ENCODE peak calls at places on chromosomes 7 and 10, in eight cellular contexts. E is lung; P is GM12878; H is naive thymus-derived CD4-positive, alpha-beta T cell; T is AG04449; K is brain microvascular endothelial cell; C is uterus; U is skeletal muscle cell. D is an unnamed sample.

GRCh38 chr7:84704380-84704779 is 482.5 kb downstream of the SEMA3D start:
- DNase-seq in C (no peak), P (no peak), E (no peak), U (no peak), T (no peak), K (no peak), H (no peak), D (no peak)

GRCh38 chr10:17344206-17344605 is 110.2 kb downstream of the ST8SIA6 start:
- DNase-seq in T (no peak), U (no peak), H (no peak), P (no peak), E (no peak), K (no peak), C (no peak), D (no peak)

GRCh38 chr7:149474309-149475120 is 13.7 kb upstream of the ZNF777 start:
- DNase-seq in E (no peak), C (no peak), T (no peak), K (no peak), U (no peak), P (no peak), H (no peak), D (no peak)

GRCh38 chr10:29948971-29949370 is 110.4 kb downstream of the JCAD start:
- DNase-seq in H (no peak), U (no peak), T (no peak), C (no peak), P (no peak), E (no peak), K (peak), D (no peak)

GRCh38 chr7:28758186-28758585 is 199.9 kb downstream of the TRIL start:
- DNase-seq in C (no peak), H (no peak), T (no peak), P (no peak), E (no peak), K (no peak), U (no peak), D (no peak)

GRCh38 chr10:73076361-73077183 is 20.1 kb downstream of the P4HA1 start:
- DNase-seq in P (no peak), K (peak), U (peak), H (no peak), T (peak), E (peak), C (peak), D (no peak)

GRCh38 chr7:151679868-151680534 is 160.3 kb upstream of the RHEB start:
- DNase-seq in E (no peak), H (no peak), C (no peak), P (no peak), K (no peak), T (no peak), U (no peak), D (peak)

GRCh38 chr7:139901840-139902370 is 72.8 kb downstream of the TBXAS1 start:
- DNase-seq in H (no peak), T (no peak), U (no peak), K (no peak), P (no peak), E (no peak), C (no peak), D (no peak)

GRCh38 chr7:80279760-80280159 is 145.1 kb downstream of the GNAI1 start:
- DNase-seq in C (peak), P (no peak), E (no peak), K (peak), U (no peak), T (no peak), H (no peak), D (no peak)

GRCh38 chr7:105188201-105188600 is 174.2 kb downstream of the KMT2E start:
- DNase-seq in U (no peak), P (no peak), T (no peak), K (no peak), H (no peak), C (no peak), E (no peak), D (no peak)

GRCh38 chr10:1594372-1595241 is 142.7 kb downstream of the ADARB2 start:
- DNase-seq in E (no peak), C (no peak), K (no peak), U (no peak), H (no peak), T (no peak), P (no peak), D (no peak)

GRCh38 chr10:5692476-5693358 is 8.1 kb downstream of the TASOR2 start:
- DNase-seq in E (peak), K (peak), C (peak), P (peak), H (peak), U (no peak), T (no peak), D (no peak)

GRCh38 chr10:5697342-5697741 is 12.7 kb downstream of the TASOR2 start:
- DNase-seq in H (no peak), E (no peak), K (no peak), C (no peak), U (no peak), T (no peak), P (no peak), D (no peak)

GRCh38 chr10:5694573-5694972 is 9.9 kb downstream of the TASOR2 start:
- DNase-seq in E (no peak), K (no peak), T (no peak), P (no peak), H (no peak), U (no peak), C (no peak), D (no peak)

GRCh38 chr10:5688587-5688986 is 3.9 kb downstream of the TASOR2 start:
- DNase-seq in P (no peak), H (no peak), U (no peak), E (no peak), K (no peak), T (no peak), C (no peak), D (no peak)

GRCh38 chr10:5691786-5692185 is 7.1 kb downstream of the TASOR2 start:
- DNase-seq in T (no peak), P (no peak), C (no peak), K (no peak), U (no peak), H (no peak), E (no peak), D (no peak)
- H3K4me3 ChIP-seq in T (no peak), P (peak), C (no peak), K (no peak), U (no peak), H (peak), E (no peak), D (no peak)

DNA sequence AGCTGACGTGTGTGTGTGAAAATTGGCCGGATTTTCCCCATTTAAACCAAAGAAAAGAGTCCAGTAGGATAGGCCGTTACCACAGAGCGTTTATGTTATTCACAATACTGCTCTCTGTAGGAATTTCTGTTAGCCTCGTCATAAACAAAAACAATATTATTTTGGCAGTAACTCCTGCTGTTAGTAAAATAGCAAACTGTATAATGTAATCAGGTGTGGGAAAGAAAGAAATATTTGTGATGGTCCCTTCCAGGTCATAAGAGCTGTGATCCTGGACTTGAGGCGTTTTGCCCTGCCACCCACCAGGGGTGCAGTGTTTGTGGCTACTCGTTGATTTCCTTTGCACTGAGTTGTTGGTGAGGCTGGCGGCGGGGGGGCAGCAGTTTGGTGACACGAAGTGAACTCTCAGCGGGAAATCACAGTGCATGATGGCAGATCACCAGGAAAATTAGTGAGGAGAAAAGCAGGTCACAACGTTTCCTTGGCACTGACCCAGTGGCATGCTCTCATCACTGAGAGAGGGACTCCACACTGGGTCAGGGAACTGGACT is 2.8 kb downstream of the EEPD1 start:
- DNase-seq in K (no peak), U (no peak), H (no peak), C (peak), T (no peak), P (no peak), E (no peak), D (no peak)
- H3K4me3 ChIP-seq in K (no peak), U (peak), H (no peak), C (peak), T (peak), P (no peak), E (peak), D (no peak)

GRCh38 chr7:30936650-30937245 is 25.1 kb downstream of the AQP1 start:
- DNase-seq in T (no peak), H (no peak), C (no peak), K (no peak), P (no peak), E (no peak), U (no peak), D (no peak)

GRCh38 chr7:30935569-30935877 is 23.9 kb downstream of the AQP1 start:
- DNase-seq in C (no peak), K (no peak), H (no peak), E (no peak), P (no peak), T (no peak), U (no peak), D (no peak)

GRCh38 chr7:30941582-30942310 is 22.0 kb upstream of the GHRHR start:
- DNase-seq in P (no peak), H (no peak), T (no peak), C (no peak), K (no peak), U (no peak), E (no peak), D (no peak)

GRCh38 chr7:30937426-30937825 is 25.8 kb downstream of the AQP1 start:
- DNase-seq in E (no peak), C (no peak), T (no peak), H (no peak), P (no peak), K (no peak), U (no peak), D (no peak)

GRCh38 chr7:30938435-30939316 is 25.1 kb upstream of the GHRHR start:
- DNase-seq in H (peak), T (no peak), U (peak), K (peak), E (peak), P (peak), C (peak), D (peak)
- H3K4me3 ChIP-seq in H (no peak), T (no peak), U (peak), K (peak), E (no peak), P (no peak), C (no peak), D (no peak)

GRCh38 chr7:157138101-157138423 is 664 bp upstream of the UBE3C start:
- DNase-seq in P (no peak), H (no peak), E (no peak), T (no peak), K (no peak), U (no peak), C (no peak), D (no peak)
- H3K4me3 ChIP-seq in P (peak), H (peak), E (peak), T (peak), K (peak), U (peak), C (peak), D (peak)

GRCh38 chr7:97018775-97019535 is 5.7 kb downstream of the DLX5 start:
- DNase-seq in K (no peak), H (no peak), E (no peak), T (no peak), P (no peak), U (no peak), C (no peak), D (no peak)
- H3K4me3 ChIP-seq in K (no peak), H (no peak), E (no peak), T (no peak), P (no peak), U (no peak), C (no peak), D (no peak)

GRCh38 chr10:133230387-133231195 is 574 bp downstream of the UTF1 start:
- DNase-seq in U (no peak), T (no peak), C (no peak), E (no peak), P (no peak), H (no peak), K (no peak), D (no peak)
- H3K4me3 ChIP-seq in U (no peak), T (no peak), C (peak), E (no peak), P (no peak), H (no peak), K (no peak), D (no peak)

DNA sequence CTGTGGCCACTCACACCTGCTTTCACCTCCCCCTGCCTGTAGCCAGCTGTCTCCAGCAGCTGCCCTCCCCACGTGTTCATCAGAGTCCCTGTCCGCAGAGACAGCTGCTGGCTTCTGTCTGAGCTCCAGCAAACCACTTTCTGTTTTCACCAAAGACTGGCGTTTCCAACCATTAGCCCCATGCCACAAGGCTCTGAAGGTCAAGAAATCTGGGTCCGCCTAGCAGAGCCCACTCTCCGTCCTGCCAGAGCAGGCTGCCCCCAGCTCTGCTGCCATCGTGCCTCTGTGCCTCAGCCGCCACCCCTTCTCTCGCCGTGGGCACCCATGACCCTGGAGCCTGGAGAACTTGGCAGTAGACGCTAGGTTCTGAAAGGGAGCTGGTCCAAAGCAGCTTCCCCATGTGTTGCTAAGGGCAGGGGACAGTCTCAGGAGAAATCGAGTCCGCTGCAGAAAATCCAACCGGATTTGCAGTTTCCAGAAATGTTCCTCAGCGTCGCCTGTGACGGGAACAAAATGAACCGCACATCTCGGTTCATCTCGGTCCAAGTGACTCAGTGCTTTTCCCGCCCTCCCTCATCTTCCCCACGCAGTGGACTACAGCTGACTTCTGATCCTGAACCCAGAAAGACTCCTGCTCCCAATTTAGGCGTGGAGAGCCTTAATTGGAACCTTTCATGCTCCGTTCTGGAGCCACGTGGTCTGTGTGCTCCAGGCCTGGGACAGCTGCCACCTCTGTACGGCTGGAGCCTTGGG is 28.0 kb downstream of the TMEM120A start:
- DNase-seq in H (no peak), T (no peak), P (no peak), C (peak), E (no peak), U (peak), K (no peak), D (no peak)
- H3K4me3 ChIP-seq in H (no peak), T (no peak), P (no peak), C (peak), E (no peak), U (no peak), K (no peak), D (no peak)

DNA sequence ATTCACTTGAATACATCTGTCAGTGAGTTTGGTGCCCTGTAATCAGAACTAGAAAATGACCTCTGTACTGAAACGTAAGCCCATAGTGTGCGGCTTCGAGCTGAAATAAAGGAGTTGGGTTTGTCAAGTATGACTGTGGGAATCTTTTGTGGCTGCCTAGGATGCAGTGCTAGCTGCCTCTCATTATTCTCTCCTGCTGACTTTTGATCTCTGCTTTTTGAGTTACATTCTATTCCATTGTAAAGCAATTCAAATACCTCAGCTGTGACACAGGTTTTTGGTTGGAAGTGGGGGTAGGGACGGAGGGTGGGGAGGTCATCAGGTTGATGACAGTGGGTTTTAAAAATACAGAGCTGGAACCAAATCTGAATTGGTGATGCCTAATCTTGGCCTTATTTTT is 40.4 kb downstream of the ICA1 start:
- DNase-seq in K (no peak), P (no peak), H (no peak), T (no peak), U (no peak), C (no peak), E (no peak), D (no peak)
- H3K4me3 ChIP-seq in K (no peak), P (no peak), H (no peak), T (no peak), U (no peak), C (no peak), E (no peak), D (no peak)

GRCh38 chr10:86363833-86364511 is 2.6 kb downstream of the GRID1 start:
- DNase-seq in H (no peak), T (no peak), P (no peak), C (no peak), E (no peak), K (no peak), U (no peak), D (no peak)

GRCh38 chr10:86366902-86367338 is 325 bp upstream of the GRID1 start:
- DNase-seq in E (no peak), K (no peak), H (no peak), U (no peak), C (no peak), P (no peak), T (no peak), D (no peak)

GRCh38 chr10:86364551-86365345 is 1.8 kb downstream of the GRID1 start:
- DNase-seq in C (no peak), T (no peak), H (no peak), K (no peak), E (no peak), P (no peak), U (no peak), D (no peak)

GRCh38 chr10:86366033-86366901 is at the start of gene GRID1:
- DNase-seq in H (no peak), P (no peak), K (no peak), C (peak), T (no peak), U (no peak), E (no peak), D (peak)

DNA sequence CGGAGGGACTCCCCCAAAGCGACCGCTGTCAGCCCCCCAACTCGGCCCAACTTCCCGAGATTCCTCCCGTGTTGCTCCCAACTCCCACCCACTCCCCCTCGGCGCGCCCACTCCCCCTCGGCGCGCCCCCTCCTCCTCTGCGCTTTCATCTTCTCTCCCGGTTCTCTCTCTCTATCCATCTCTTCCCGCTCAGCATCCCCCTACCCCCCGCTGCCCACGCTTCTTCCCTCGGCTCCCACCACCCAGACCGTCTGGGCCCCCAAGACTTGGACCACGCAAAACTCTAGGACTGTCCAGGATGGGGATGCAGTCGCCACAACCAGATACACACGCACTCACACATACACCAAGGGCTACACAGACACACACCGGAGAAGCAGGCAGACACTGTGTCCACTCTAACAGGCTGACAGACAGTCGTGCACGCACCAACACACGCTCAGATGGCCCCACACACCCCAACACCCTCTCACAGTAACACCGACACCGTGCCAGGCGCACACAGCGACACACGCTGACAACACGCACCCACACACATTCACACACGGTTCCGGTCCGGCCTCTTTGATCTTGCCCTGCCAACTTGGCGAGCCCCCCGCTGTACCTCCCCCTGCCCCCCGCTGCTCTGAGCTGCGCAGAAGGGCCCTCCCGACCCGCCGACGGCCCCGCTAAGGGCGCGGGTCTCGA is 1.1 kb downstream of the GRID1 start:
- DNase-seq in U (no peak), C (no peak), P (no peak), T (no peak), K (no peak), H (no peak), E (no peak), D (no peak)
- H3K4me3 ChIP-seq in U (peak), C (peak), P (no peak), T (no peak), K (no peak), H (no peak), E (peak), D (peak)

GRCh38 chr7:157685430-157686284 is 348.9 kb downstream of the DNAJB6 start:
- DNase-seq in E (no peak), U (no peak), K (no peak), C (peak), H (no peak), T (no peak), P (no peak), D (no peak)
- H3K4me3 ChIP-seq in E (no peak), U (no peak), K (no peak), C (no peak), H (no peak), T (no peak), P (no peak), D (no peak)